ENCODE peak calls at places on chromosomes 3 and 15, in ten cellular contexts. One of them, this sample, is unnamed.

GRCh38 chr3:139121513-139122220 is 77.0 kb upstream of the PRR23C start:
- DNase-seq in NCI-H2081: no peak
- DNase-seq in progenitor cell of endocrine pancreas: no peak
- DNase-seq in A172: no peak
- DNase-seq in CD8-positive, alpha-beta T cell: no peak
- DNase-seq in ELR: no peak
- DNase-seq in CD4-positive, CD25-positive, alpha-beta regulatory T cell: no peak
- DNase-seq in GM20000: no peak
- DNase-seq in activated T-helper 1 cell treated with Interleukin-2 at 50 U/mL for 16 hours: no peak
- DNase-seq in HTR-8/SVneo: no peak
- DNase-seq in this sample: no peak

GRCh38 chr3:190352866-190353457 is 30.7 kb upstream of the CLDN1 start:
- DNase-seq in GM20000: no peak
- DNase-seq in activated T-helper 1 cell treated with Interleukin-2 at 50 U/mL for 16 hours: no peak
- DNase-seq in CD8-positive, alpha-beta T cell: no peak
- DNase-seq in ELR: no peak
- DNase-seq in progenitor cell of endocrine pancreas: no peak
- DNase-seq in CD4-positive, CD25-positive, alpha-beta regulatory T cell: no peak
- DNase-seq in NCI-H2081: no peak
- DNase-seq in A172: no peak
- DNase-seq in HTR-8/SVneo: no peak
- DNase-seq in this sample: no peak

GRCh38 chr3:151460240-151460639 is 621 bp downstream of the IGSF10 start:
- DNase-seq in activated T-helper 1 cell treated with Interleukin-2 at 50 U/mL for 16 hours: no peak
- DNase-seq in progenitor cell of endocrine pancreas: no peak
- DNase-seq in CD8-positive, alpha-beta T cell: no peak
- DNase-seq in GM20000: no peak
- DNase-seq in HTR-8/SVneo: no peak
- DNase-seq in NCI-H2081: no peak
- DNase-seq in A172: no peak
- DNase-seq in ELR: peak; percentile 9
- DNase-seq in CD4-positive, CD25-positive, alpha-beta regulatory T cell: no peak
- DNase-seq in this sample: no peak

GRCh38 chr15:62976301-62976842 is 66.2 kb upstream of the TPM1 start:
- DNase-seq in CD8-positive, alpha-beta T cell: no peak
- DNase-seq in progenitor cell of endocrine pancreas: no peak
- DNase-seq in activated T-helper 1 cell treated with Interleukin-2 at 50 U/mL for 16 hours: no peak
- DNase-seq in ELR: peak; percentile 90
- DNase-seq in NCI-H2081: no peak
- DNase-seq in CD4-positive, CD25-positive, alpha-beta regulatory T cell: no peak
- DNase-seq in GM20000: no peak
- DNase-seq in A172: peak; percentile 88
- DNase-seq in HTR-8/SVneo: no peak
- DNase-seq in this sample: no peak

GRCh38 chr15:59833366-59833765 is 144.2 kb upstream of the BNIP2 start:
- DNase-seq in progenitor cell of endocrine pancreas: no peak
- DNase-seq in GM20000: no peak
- DNase-seq in ELR: no peak
- DNase-seq in HTR-8/SVneo: no peak
- DNase-seq in CD8-positive, alpha-beta T cell: no peak
- DNase-seq in CD4-positive, CD25-positive, alpha-beta regulatory T cell: no peak
- DNase-seq in activated T-helper 1 cell treated with Interleukin-2 at 50 U/mL for 16 hours: no peak
- DNase-seq in A172: no peak
- DNase-seq in NCI-H2081: peak; percentile 9
- DNase-seq in this sample: no peak

GRCh38 chr3:179653777-179654117 is 907 bp downstream of the USP13 start:
- DNase-seq in activated T-helper 1 cell treated with Interleukin-2 at 50 U/mL for 16 hours: no peak
- DNase-seq in HTR-8/SVneo: no peak
- DNase-seq in A172: no peak
- DNase-seq in ELR: no peak
- DNase-seq in GM20000: no peak
- DNase-seq in CD8-positive, alpha-beta T cell: peak; percentile 14
- DNase-seq in progenitor cell of endocrine pancreas: no peak
- DNase-seq in CD4-positive, CD25-positive, alpha-beta regulatory T cell: no peak
- DNase-seq in NCI-H2081: peak; percentile 51
- DNase-seq in this sample: peak; percentile 76

GRCh38 chr3:192830279-192831110 is 87.2 kb downstream of the MB21D2 start:
- DNase-seq in CD4-positive, CD25-positive, alpha-beta regulatory T cell: no peak
- DNase-seq in GM20000: no peak
- DNase-seq in NCI-H2081: no peak
- DNase-seq in A172: no peak
- DNase-seq in progenitor cell of endocrine pancreas: no peak
- DNase-seq in activated T-helper 1 cell treated with Interleukin-2 at 50 U/mL for 16 hours: no peak
- DNase-seq in ELR: no peak
- DNase-seq in HTR-8/SVneo: no peak
- DNase-seq in CD8-positive, alpha-beta T cell: no peak
- DNase-seq in this sample: no peak

GRCh38 chr15:100889359-100890058 is 9.9 kb downstream of the ALDH1A3 start:
- DNase-seq in HTR-8/SVneo: peak; percentile 39
- DNase-seq in CD4-positive, CD25-positive, alpha-beta regulatory T cell: no peak
- DNase-seq in CD8-positive, alpha-beta T cell: no peak
- DNase-seq in NCI-H2081: no peak
- DNase-seq in activated T-helper 1 cell treated with Interleukin-2 at 50 U/mL for 16 hours: no peak
- DNase-seq in A172: no peak
- DNase-seq in GM20000: no peak
- DNase-seq in ELR: peak; percentile 85
- DNase-seq in progenitor cell of endocrine pancreas: no peak
- DNase-seq in this sample: peak; percentile 85

GRCh38 chr15:100758554-100758953 is 121.1 kb upstream of the ALDH1A3 start:
- DNase-seq in ELR: no peak
- DNase-seq in NCI-H2081: no peak
- DNase-seq in CD8-positive, alpha-beta T cell: no peak
- DNase-seq in GM20000: no peak
- DNase-seq in HTR-8/SVneo: no peak
- DNase-seq in progenitor cell of endocrine pancreas: no peak
- DNase-seq in CD4-positive, CD25-positive, alpha-beta regulatory T cell: no peak
- DNase-seq in activated T-helper 1 cell treated with Interleukin-2 at 50 U/mL for 16 hours: no peak
- DNase-seq in A172: no peak
- DNase-seq in this sample: no peak

GRCh38 chr3:120350431-120350941 is 1.3 kb upstream of the LRRC58 start:
- DNase-seq in A172: peak; percentile 46
- DNase-seq in progenitor cell of endocrine pancreas: no peak
- DNase-seq in activated T-helper 1 cell treated with Interleukin-2 at 50 U/mL for 16 hours: no peak
- DNase-seq in ELR: peak; percentile 72
- DNase-seq in HTR-8/SVneo: peak; percentile 53
- DNase-seq in CD4-positive, CD25-positive, alpha-beta regulatory T cell: no peak
- DNase-seq in GM20000: no peak
- DNase-seq in NCI-H2081: no peak
- DNase-seq in CD8-positive, alpha-beta T cell: no peak
- DNase-seq in this sample: peak; percentile 73

GRCh38 chr15:52558196-52558595 is 10.6 kb downstream of the ARPP19 start:
- DNase-seq in ELR: peak; percentile 71
- DNase-seq in CD8-positive, alpha-beta T cell: peak; percentile 34
- DNase-seq in GM20000: peak; percentile 45
- DNase-seq in A172: peak; percentile 40
- DNase-seq in HTR-8/SVneo: no peak
- DNase-seq in progenitor cell of endocrine pancreas: no peak
- DNase-seq in NCI-H2081: no peak
- DNase-seq in activated T-helper 1 cell treated with Interleukin-2 at 50 U/mL for 16 hours: no peak
- DNase-seq in CD4-positive, CD25-positive, alpha-beta regulatory T cell: peak; percentile 16
- DNase-seq in this sample: no peak

GRCh38 chr3:138781012-138781470 is 53.7 kb downstream of the PIK3CB start:
- DNase-seq in HTR-8/SVneo: no peak
- DNase-seq in NCI-H2081: no peak
- DNase-seq in CD8-positive, alpha-beta T cell: peak; percentile 55
- DNase-seq in A172: no peak
- DNase-seq in GM20000: no peak
- DNase-seq in progenitor cell of endocrine pancreas: no peak
- DNase-seq in ELR: no peak
- DNase-seq in activated T-helper 1 cell treated with Interleukin-2 at 50 U/mL for 16 hours: peak; percentile 42
- DNase-seq in CD4-positive, CD25-positive, alpha-beta regulatory T cell: peak; percentile 19
- DNase-seq in this sample: no peak

GRCh38 chr15:89378699-89379422 is 44.2 kb upstream of the POLG start:
- DNase-seq in ELR: no peak
- DNase-seq in activated T-helper 1 cell treated with Interleukin-2 at 50 U/mL for 16 hours: no peak
- DNase-seq in NCI-H2081: no peak
- DNase-seq in GM20000: peak; percentile 49
- DNase-seq in CD8-positive, alpha-beta T cell: no peak
- DNase-seq in A172: no peak
- DNase-seq in progenitor cell of endocrine pancreas: no peak
- DNase-seq in HTR-8/SVneo: no peak
- DNase-seq in CD4-positive, CD25-positive, alpha-beta regulatory T cell: no peak
- DNase-seq in this sample: no peak

GRCh38 chr15:57340673-57341259 is 35.5 kb upstream of the CGNL1 start:
- DNase-seq in CD8-positive, alpha-beta T cell: peak; percentile 24
- DNase-seq in NCI-H2081: peak; percentile 48
- DNase-seq in activated T-helper 1 cell treated with Interleukin-2 at 50 U/mL for 16 hours: no peak
- DNase-seq in progenitor cell of endocrine pancreas: peak; percentile 30
- DNase-seq in CD4-positive, CD25-positive, alpha-beta regulatory T cell: no peak
- DNase-seq in ELR: peak; percentile 70
- DNase-seq in GM20000: peak; percentile 51
- DNase-seq in A172: peak; percentile 67
- DNase-seq in HTR-8/SVneo: peak; percentile 63
- DNase-seq in this sample: no peak

GRCh38 chr15:25407950-25408349 is 30.9 kb downstream of the UBE3A start:
- DNase-seq in activated T-helper 1 cell treated with Interleukin-2 at 50 U/mL for 16 hours: no peak
- DNase-seq in progenitor cell of endocrine pancreas: no peak
- DNase-seq in HTR-8/SVneo: no peak
- DNase-seq in A172: no peak
- DNase-seq in CD8-positive, alpha-beta T cell: no peak
- DNase-seq in ELR: no peak
- DNase-seq in CD4-positive, CD25-positive, alpha-beta regulatory T cell: no peak
- DNase-seq in NCI-H2081: no peak
- DNase-seq in GM20000: no peak
- DNase-seq in this sample: no peak

GRCh38 chr3:195075199-195075940 is 195.6 kb downstream of the XXYLT1 start:
- DNase-seq in progenitor cell of endocrine pancreas: no peak
- DNase-seq in A172: no peak
- DNase-seq in HTR-8/SVneo: no peak
- DNase-seq in CD8-positive, alpha-beta T cell: no peak
- DNase-seq in activated T-helper 1 cell treated with Interleukin-2 at 50 U/mL for 16 hours: no peak
- DNase-seq in CD4-positive, CD25-positive, alpha-beta regulatory T cell: no peak
- DNase-seq in ELR: no peak
- DNase-seq in GM20000: no peak
- DNase-seq in NCI-H2081: no peak
- DNase-seq in this sample: no peak

GRCh38 chr3:196141866-196142673 is 60.2 kb upstream of the TFRC start:
- DNase-seq in activated T-helper 1 cell treated with Interleukin-2 at 50 U/mL for 16 hours: no peak
- DNase-seq in CD4-positive, CD25-positive, alpha-beta regulatory T cell: no peak
- DNase-seq in CD8-positive, alpha-beta T cell: no peak
- DNase-seq in progenitor cell of endocrine pancreas: no peak
- DNase-seq in A172: no peak
- DNase-seq in NCI-H2081: no peak
- DNase-seq in GM20000: peak; percentile 13
- DNase-seq in ELR: no peak
- DNase-seq in HTR-8/SVneo: no peak
- DNase-seq in this sample: no peak

GRCh38 chr15:31768055-31768454 is 262.3 kb upstream of the CHRNA7 start:
- DNase-seq in A172: no peak
- DNase-seq in ELR: no peak
- DNase-seq in CD8-positive, alpha-beta T cell: no peak
- DNase-seq in CD4-positive, CD25-positive, alpha-beta regulatory T cell: no peak
- DNase-seq in progenitor cell of endocrine pancreas: no peak
- DNase-seq in HTR-8/SVneo: no peak
- DNase-seq in GM20000: no peak
- DNase-seq in activated T-helper 1 cell treated with Interleukin-2 at 50 U/mL for 16 hours: no peak
- DNase-seq in NCI-H2081: no peak
- DNase-seq in this sample: no peak

GRCh38 chr3:100634493-100635272 is 25.3 kb downstream of the ADGRG7 start:
- DNase-seq in progenitor cell of endocrine pancreas: no peak
- DNase-seq in A172: no peak
- DNase-seq in CD4-positive, CD25-positive, alpha-beta regulatory T cell: no peak
- DNase-seq in GM20000: peak; percentile 18
- DNase-seq in CD8-positive, alpha-beta T cell: peak; percentile 15
- DNase-seq in activated T-helper 1 cell treated with Interleukin-2 at 50 U/mL for 16 hours: no peak
- DNase-seq in ELR: peak; percentile 40
- DNase-seq in NCI-H2081: peak; percentile 30
- DNase-seq in HTR-8/SVneo: no peak
- DNase-seq in this sample: no peak

GRCh38 chr15:49215768-49216739 is 46.0 kb downstream of the GALK2 start:
- DNase-seq in progenitor cell of endocrine pancreas: no peak
- DNase-seq in NCI-H2081: peak; percentile 61
- DNase-seq in A172: peak; percentile 11
- DNase-seq in GM20000: peak; percentile 32
- DNase-seq in CD8-positive, alpha-beta T cell: no peak
- DNase-seq in CD4-positive, CD25-positive, alpha-beta regulatory T cell: no peak
- DNase-seq in ELR: no peak
- DNase-seq in HTR-8/SVneo: no peak
- DNase-seq in activated T-helper 1 cell treated with Interleukin-2 at 50 U/mL for 16 hours: no peak
- DNase-seq in this sample: no peak

GRCh38 chr3:132405609-132406299 is 11.5 kb upstream of the DNAJC13 start:
- DNase-seq in GM20000: no peak
- DNase-seq in HTR-8/SVneo: no peak
- DNase-seq in CD4-positive, CD25-positive, alpha-beta regulatory T cell: no peak
- DNase-seq in CD8-positive, alpha-beta T cell: no peak
- DNase-seq in activated T-helper 1 cell treated with Interleukin-2 at 50 U/mL for 16 hours: no peak
- DNase-seq in ELR: no peak
- DNase-seq in progenitor cell of endocrine pancreas: no peak
- DNase-seq in NCI-H2081: no peak
- DNase-seq in A172: no peak
- DNase-seq in this sample: no peak

GRCh38 chr3:86109434-86109833 is 881.5 kb downstream of the VGLL3 start:
- DNase-seq in CD4-positive, CD25-positive, alpha-beta regulatory T cell: no peak
- DNase-seq in activated T-helper 1 cell treated with Interleukin-2 at 50 U/mL for 16 hours: no peak
- DNase-seq in GM20000: no peak
- DNase-seq in progenitor cell of endocrine pancreas: no peak
- DNase-seq in A172: no peak
- DNase-seq in HTR-8/SVneo: no peak
- DNase-seq in CD8-positive, alpha-beta T cell: no peak
- DNase-seq in NCI-H2081: peak; percentile 1
- DNase-seq in ELR: no peak
- DNase-seq in this sample: no peak

GRCh38 chr3:73740041-73740440 is 115.3 kb upstream of the PDZRN3 start:
- DNase-seq in NCI-H2081: no peak
- DNase-seq in progenitor cell of endocrine pancreas: no peak
- DNase-seq in HTR-8/SVneo: no peak
- DNase-seq in ELR: peak; percentile 12
- DNase-seq in CD4-positive, CD25-positive, alpha-beta regulatory T cell: no peak
- DNase-seq in GM20000: no peak
- DNase-seq in CD8-positive, alpha-beta T cell: no peak
- DNase-seq in A172: no peak
- DNase-seq in activated T-helper 1 cell treated with Interleukin-2 at 50 U/mL for 16 hours: no peak
- DNase-seq in this sample: no peak

GRCh38 chr3:88003115-88003755 is 55.6 kb downstream of the CGGBP1 start:
- DNase-seq in NCI-H2081: peak; percentile 5
- DNase-seq in activated T-helper 1 cell treated with Interleukin-2 at 50 U/mL for 16 hours: no peak
- DNase-seq in CD8-positive, alpha-beta T cell: no peak
- DNase-seq in GM20000: no peak
- DNase-seq in CD4-positive, CD25-positive, alpha-beta regulatory T cell: no peak
- DNase-seq in progenitor cell of endocrine pancreas: no peak
- DNase-seq in ELR: peak; percentile 73
- DNase-seq in HTR-8/SVneo: peak; percentile 28
- DNase-seq in A172: peak; percentile 42
- DNase-seq in this sample: no peak

GRCh38 chr15:60370804-60371700 is 26.7 kb downstream of the ANXA2 start:
- DNase-seq in GM20000: no peak
- DNase-seq in CD8-positive, alpha-beta T cell: no peak
- DNase-seq in activated T-helper 1 cell treated with Interleukin-2 at 50 U/mL for 16 hours: no peak
- DNase-seq in progenitor cell of endocrine pancreas: no peak
- DNase-seq in HTR-8/SVneo: peak; percentile 82
- DNase-seq in A172: peak; percentile 99
- DNase-seq in NCI-H2081: peak; percentile 94
- DNase-seq in CD4-positive, CD25-positive, alpha-beta regulatory T cell: no peak
- DNase-seq in ELR: peak; percentile 99
- DNase-seq in this sample: peak; percentile 89